ENCODE peak calls at places on chromosome 6, in five cellular contexts. I is fibroblast of pulmonary artery, F is RPMI8226, B is dermis microvascular lymphatic vessel endothelial cell, C is hypothalamus. O is an unnamed sample.

GRCh38 chr6:44257007-44257752 is at the start of gene SLC35B2:
- DNase-seq in F (peak), I (peak), B (peak), C (peak), O (peak)

GRCh38 chr6:170114187-170114945 is 176.5 kb downstream of the DLL1 start:
- DNase-seq in I (no peak), C (no peak), B (no peak), F (no peak), O (no peak)

GRCh38 chr6:16163066-16163465 is 34.2 kb downstream of the MYLIP start:
- DNase-seq in C (no peak), B (peak), F (no peak), I (no peak), O (peak)

GRCh38 chr6:157397660-157398059 is 16.7 kb downstream of the ZDHHC14 start:
- DNase-seq in C (no peak), F (no peak), B (no peak), I (no peak), O (no peak)

GRCh38 chr6:149028767-149029405 is 282.1 kb downstream of the UST start:
- DNase-seq in C (peak), B (peak), F (peak), I (peak), O (peak)

GRCh38 chr6:96582457-96582856 is 19.5 kb downstream of the FHL5 start:
- DNase-seq in I (no peak), B (no peak), F (no peak), C (no peak), O (no peak)

GRCh38 chr6:2110504-2110903 is 134.9 kb downstream of the GMDS start:
- DNase-seq in C (no peak), F (no peak), I (peak), B (no peak), O (peak)

GRCh38 chr6:1868561-1869261 is 259.0 kb downstream of the FOXC1 start:
- DNase-seq in B (no peak), F (no peak), I (no peak), C (no peak), O (no peak)

GRCh38 chr6:16031278-16031981 is 97.5 kb upstream of the MYLIP start:
- DNase-seq in B (no peak), C (no peak), F (no peak), I (no peak), O (no peak)

GRCh38 chr6:14520029-14520428 is 402.5 kb downstream of the CD83 start:
- DNase-seq in F (no peak), B (no peak), C (no peak), I (no peak), O (no peak)

GRCh38 chr6:24960991-24961475 is 25.3 kb upstream of the RIPOR2 start:
- DNase-seq in I (no peak), C (no peak), B (no peak), F (no peak), O (no peak)